ENCODE peak calls at places on chromosome 21, in five cellular contexts. X, T, Y, R and F are unnamed samples.

GRCh38 chr21:38086580-38086979 is 170.2 kb upstream of the KCNJ15 start:
- DNase-seq in X (no peak), T (no peak), Y (no peak), R (no peak), F (no peak)

GRCh38 chr21:33844104-33844889 is 71.3 kb downstream of the ATP5PO start:
- DNase-seq in X (no peak), T (no peak), Y (no peak), R (no peak), F (no peak)

GRCh38 chr21:33027401-33028185 is 1.9 kb downstream of the OLIG2 start:
- DNase-seq in X (no peak), T (no peak), Y (peak), R (no peak), F (no peak)

GRCh38 chr21:44793269-44794030 is 8.2 kb downstream of the UBE2G2 start:
- DNase-seq in X (peak), T (no peak), Y (peak), R (no peak), F (no peak)

GRCh38 chr21:34594566-34595234 is 20.2 kb downstream of the RCAN1 start:
- DNase-seq in X (no peak), T (no peak), Y (no peak), R (no peak), F (no peak)

GRCh38 chr21:36744560-36745231 is 45.8 kb downstream of the SIM2 start:
- DNase-seq in X (no peak), T (no peak), Y (no peak), R (peak), F (no peak)

GRCh38 chr21:41833138-41834115 is 45.7 kb downstream of the PRDM15 start:
- DNase-seq in X (no peak), T (no peak), Y (peak), R (peak), F (no peak)

GRCh38 chr21:44758141-44758561 is 43.5 kb downstream of the UBE2G2 start:
- DNase-seq in X (no peak), T (no peak), Y (no peak), R (peak), F (no peak)

GRCh38 chr21:21179619-21180336 is 181.6 kb downstream of the NCAM2 start:
- DNase-seq in X (no peak), T (no peak), Y (no peak), R (no peak), F (no peak)

GRCh38 chr21:34333150-34333739 is 30.6 kb upstream of the KCNE2 start:
- DNase-seq in X (no peak), T (no peak), Y (no peak), R (no peak), F (no peak)

GRCh38 chr21:41778974-41779600 is 12.2 kb upstream of the RIPK4 start:
- DNase-seq in X (no peak), T (no peak), Y (no peak), R (peak), F (no peak)